ENCODE peak calls at places on chromosomes 6 and 20, in five cellular contexts. One of them, this sample, is unnamed.

GRCh38 chr6:135784493-135784892 is 67.0 kb upstream of the PDE7B start:
- DNase-seq in A549: no peak
- DNase-seq in upper lobe of left lung: no peak
- DNase-seq in sigmoid colon: no peak
- DNase-seq in transverse colon: no peak
- DNase-seq in this sample: no peak

GRCh38 chr6:37635319-37635718 is 62.4 kb downstream of the MDGA1 start:
- DNase-seq in A549: no peak
- DNase-seq in upper lobe of left lung: no peak
- DNase-seq in sigmoid colon: no peak
- DNase-seq in transverse colon: no peak
- DNase-seq in this sample: no peak

GRCh38 chr6:146910611-146911010 is 293.6 kb upstream of the STXBP5 start:
- DNase-seq in A549: no peak
- DNase-seq in upper lobe of left lung: no peak
- DNase-seq in sigmoid colon: no peak
- DNase-seq in transverse colon: no peak
- DNase-seq in this sample: no peak

GRCh38 chr20:37567671-37568588 is 40.3 kb upstream of the BLCAP start:
- DNase-seq in A549: no peak
- DNase-seq in upper lobe of left lung: no peak
- DNase-seq in sigmoid colon: no peak
- DNase-seq in transverse colon: no peak
- DNase-seq in this sample: no peak

GRCh38 chr6:138806889-138807288 is 11.0 kb downstream of the ECT2L start:
- DNase-seq in A549: no peak
- DNase-seq in upper lobe of left lung: no peak
- DNase-seq in sigmoid colon: no peak
- DNase-seq in transverse colon: no peak
- DNase-seq in this sample: no peak

GRCh38 chr20:45861157-45862075 is 4.0 kb downstream of the ZSWIM3 start:
- DNase-seq in A549: no peak
- DNase-seq in upper lobe of left lung: no peak
- DNase-seq in sigmoid colon: no peak
- DNase-seq in transverse colon: no peak
- DNase-seq in this sample: peak; percentile 22

GRCh38 chr20:15179426-15180190 is 842.2 kb upstream of the FLRT3 start:
- DNase-seq in A549: no peak
- DNase-seq in upper lobe of left lung: no peak
- DNase-seq in sigmoid colon: peak; percentile 72
- DNase-seq in transverse colon: peak; percentile 11
- DNase-seq in this sample: peak; percentile 16

GRCh38 chr20:57652865-57653545 is 32.8 kb upstream of the ZBP1 start:
- DNase-seq in A549: no peak
- DNase-seq in upper lobe of left lung: no peak
- DNase-seq in sigmoid colon: no peak
- DNase-seq in transverse colon: no peak
- DNase-seq in this sample: no peak

GRCh38 chr20:57795977-57796560 is 86.3 kb upstream of the PMEPA1 start:
- DNase-seq in A549: no peak
- DNase-seq in upper lobe of left lung: no peak
- DNase-seq in sigmoid colon: no peak
- DNase-seq in transverse colon: no peak
- DNase-seq in this sample: no peak

GRCh38 chr6:166179704-166180103 is 12.1 kb upstream of the TBXT start:
- DNase-seq in A549: no peak
- DNase-seq in upper lobe of left lung: no peak
- DNase-seq in sigmoid colon: peak; percentile 40
- DNase-seq in transverse colon: no peak
- DNase-seq in this sample: no peak

GRCh38 chr20:34110025-34111013 is 1.7 kb downstream of the EIF2S2 start:
- DNase-seq in A549: no peak
- DNase-seq in upper lobe of left lung: no peak
- DNase-seq in sigmoid colon: no peak
- DNase-seq in transverse colon: no peak
- DNase-seq in this sample: no peak

GRCh38 chr6:10395946-10396577 is 18.8 kb downstream of the TFAP2A start:
- DNase-seq in A549: no peak
- DNase-seq in upper lobe of left lung: no peak
- DNase-seq in sigmoid colon: no peak
- DNase-seq in transverse colon: no peak
- DNase-seq in this sample: no peak

GRCh38 chr20:62345681-62346370 is 21.3 kb downstream of the LAMA5 start:
- DNase-seq in A549: no peak
- DNase-seq in upper lobe of left lung: peak; percentile 75
- DNase-seq in sigmoid colon: no peak
- DNase-seq in transverse colon: no peak
- DNase-seq in this sample: no peak

GRCh38 chr20:46715292-46715756 is 5.9 kb downstream of the SLC2A10 start:
- DNase-seq in A549: peak; percentile 81
- DNase-seq in upper lobe of left lung: no peak
- DNase-seq in sigmoid colon: peak; percentile 82
- DNase-seq in transverse colon: peak; percentile 49
- DNase-seq in this sample: peak; percentile 55

GRCh38 chr20:12372557-12372956 is 454.9 kb downstream of the BTBD3 start:
- DNase-seq in A549: no peak
- DNase-seq in upper lobe of left lung: no peak
- DNase-seq in sigmoid colon: no peak
- DNase-seq in transverse colon: no peak
- DNase-seq in this sample: no peak

GRCh38 chr20:39049684-39050554 is 87.8 kb downstream of the DHX35 start:
- DNase-seq in A549: peak; percentile 71
- DNase-seq in upper lobe of left lung: peak; percentile 97
- DNase-seq in sigmoid colon: peak; percentile 84
- DNase-seq in transverse colon: peak; percentile 84
- DNase-seq in this sample: peak; percentile 84

GRCh38 chr6:137399949-137400443 is 94.2 kb downstream of the OLIG3 start:
- DNase-seq in A549: no peak
- DNase-seq in upper lobe of left lung: no peak
- DNase-seq in sigmoid colon: no peak
- DNase-seq in transverse colon: no peak
- DNase-seq in this sample: no peak

GRCh38 chr6:110523461-110524021 is 47.1 kb upstream of the SLC22A16 start:
- DNase-seq in A549: no peak
- DNase-seq in upper lobe of left lung: no peak
- DNase-seq in sigmoid colon: no peak
- DNase-seq in transverse colon: no peak
- DNase-seq in this sample: no peak

GRCh38 chr20:43583982-43584432 is 6.7 kb upstream of the IFT52 start:
- DNase-seq in A549: no peak
- DNase-seq in upper lobe of left lung: no peak
- DNase-seq in sigmoid colon: no peak
- DNase-seq in transverse colon: peak; percentile 24
- DNase-seq in this sample: peak; percentile 42

GRCh38 chr6:13427838-13428527 is 59.4 kb downstream of the GFOD1 start:
- DNase-seq in A549: no peak
- DNase-seq in upper lobe of left lung: peak; percentile 44
- DNase-seq in sigmoid colon: no peak
- DNase-seq in transverse colon: peak; percentile 59
- DNase-seq in this sample: no peak
- TF ChIP-seq CTCF in A549: no peak
- TF ChIP-seq CTCF in upper lobe of left lung: peak; percentile 35
- TF ChIP-seq CTCF in sigmoid colon: no peak
- TF ChIP-seq CTCF in transverse colon: no peak
- TF ChIP-seq CTCF in this sample: no peak

DNA sequence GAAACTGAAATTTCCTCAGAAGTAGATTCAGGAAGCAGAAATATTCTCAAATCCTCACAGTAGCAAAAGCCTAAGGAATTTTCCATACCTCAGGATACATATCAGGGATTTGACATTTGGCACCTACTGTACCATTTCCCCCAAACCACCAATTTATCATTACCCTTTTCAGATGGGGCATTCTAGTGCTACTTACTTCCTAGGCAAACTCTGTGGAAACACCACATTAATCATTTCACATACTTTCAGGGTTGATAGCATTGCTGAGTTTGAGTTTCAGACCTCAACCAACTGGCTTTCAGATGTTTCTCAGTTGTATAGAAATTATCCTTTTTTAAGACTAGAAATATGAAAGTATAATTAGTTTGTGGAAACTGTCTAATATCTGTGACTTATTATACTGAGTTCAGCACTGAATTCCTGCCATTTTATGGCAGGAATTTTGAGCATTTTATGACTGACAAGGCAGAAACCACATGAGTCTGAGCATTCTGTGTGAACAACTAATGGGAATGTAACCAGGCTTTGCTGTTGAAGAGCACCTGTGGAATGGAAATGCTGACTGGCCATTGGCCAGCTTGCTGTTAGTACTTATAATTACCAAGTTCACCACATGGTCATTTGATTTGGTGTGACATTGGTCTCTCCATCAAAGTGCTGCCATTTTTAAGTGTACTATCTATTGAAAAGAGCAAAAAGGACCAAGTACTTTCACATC is 35.1 kb upstream of the IRAK1BP1 start:
- DNase-seq in A549: no peak
- DNase-seq in upper lobe of left lung: no peak
- DNase-seq in sigmoid colon: no peak
- DNase-seq in transverse colon: no peak
- DNase-seq in this sample: no peak
- TF ChIP-seq EP300 in A549: no peak
- TF ChIP-seq EP300 in upper lobe of left lung: no peak
- TF ChIP-seq EP300 in sigmoid colon: no peak
- TF ChIP-seq EP300 in transverse colon: no peak
- TF ChIP-seq EP300 in this sample: no peak

GRCh38 chr6:111745636-111746035 is 127.6 kb downstream of the FYN start:
- DNase-seq in A549: no peak
- DNase-seq in upper lobe of left lung: no peak
- DNase-seq in sigmoid colon: no peak
- DNase-seq in transverse colon: no peak
- DNase-seq in this sample: no peak

GRCh38 chr6:111747791-111748190 is 125.5 kb downstream of the FYN start:
- DNase-seq in A549: no peak
- DNase-seq in upper lobe of left lung: no peak
- DNase-seq in sigmoid colon: no peak
- DNase-seq in transverse colon: no peak
- DNase-seq in this sample: no peak

GRCh38 chr6:111745186-111745585 is 128.1 kb downstream of the FYN start:
- DNase-seq in A549: no peak
- DNase-seq in upper lobe of left lung: no peak
- DNase-seq in sigmoid colon: no peak
- DNase-seq in transverse colon: no peak
- DNase-seq in this sample: no peak

GRCh38 chr6:111748247-111748647 is 125.0 kb downstream of the FYN start:
- DNase-seq in A549: no peak
- DNase-seq in upper lobe of left lung: no peak
- DNase-seq in sigmoid colon: no peak
- DNase-seq in transverse colon: no peak
- DNase-seq in this sample: no peak

GRCh38 chr6:111746983-111747773 is 126.1 kb downstream of the FYN start:
- DNase-seq in A549: no peak
- DNase-seq in upper lobe of left lung: no peak
- DNase-seq in sigmoid colon: no peak
- DNase-seq in transverse colon: no peak
- DNase-seq in this sample: no peak
- H3K4me1 ChIP-seq in A549: no peaks in the 10 kb centered on the region
- H3K4me1 ChIP-seq in upper lobe of left lung: peaks cover 35% of the 10 kb centered on the region
- H3K4me1 ChIP-seq in sigmoid colon: peaks cover 14% of the 10 kb centered on the region
- H3K4me1 ChIP-seq in transverse colon: peaks cover 4% of the 10 kb centered on the region
- H3K4me1 ChIP-seq in this sample: peaks cover 8% of the 10 kb centered on the region

DNA sequence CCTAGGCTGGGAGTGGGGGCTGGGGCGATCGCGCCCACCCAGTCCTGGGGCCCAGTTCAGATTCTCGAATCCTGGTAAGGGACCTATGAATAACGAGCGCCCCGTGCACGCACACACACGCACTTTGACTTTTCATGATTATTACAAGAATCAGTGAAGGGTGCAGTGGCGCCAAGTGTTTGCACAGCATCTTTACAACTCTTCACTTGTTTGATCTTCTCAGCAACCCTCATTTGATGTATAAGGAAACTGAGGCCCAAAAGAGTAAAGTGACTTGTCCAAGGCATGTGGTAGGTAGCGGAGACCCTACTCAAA is 863 bp upstream of the LRFN2 start:
- DNase-seq in A549: no peak
- DNase-seq in upper lobe of left lung: no peak
- DNase-seq in sigmoid colon: no peak
- DNase-seq in transverse colon: no peak
- DNase-seq in this sample: no peak
- TF ChIP-seq CTCF in A549: no peak
- TF ChIP-seq CTCF in upper lobe of left lung: no peak
- TF ChIP-seq CTCF in sigmoid colon: no peak
- TF ChIP-seq CTCF in transverse colon: no peak
- TF ChIP-seq CTCF in this sample: no peak

GRCh38 chr6:145633981-145634627 is 101.2 kb downstream of the EPM2A start:
- DNase-seq in A549: peak; percentile 66
- DNase-seq in upper lobe of left lung: no peak
- DNase-seq in sigmoid colon: peak; percentile 85
- DNase-seq in transverse colon: peak; percentile 85
- DNase-seq in this sample: peak; percentile 84

GRCh38 chr6:145631374-145631773 is 103.9 kb downstream of the EPM2A start:
- DNase-seq in A549: no peak
- DNase-seq in upper lobe of left lung: no peak
- DNase-seq in sigmoid colon: no peak
- DNase-seq in transverse colon: no peak
- DNase-seq in this sample: no peak

GRCh38 chr6:145630598-145630997 is 104.7 kb downstream of the EPM2A start:
- DNase-seq in A549: no peak
- DNase-seq in upper lobe of left lung: no peak
- DNase-seq in sigmoid colon: no peak
- DNase-seq in transverse colon: no peak
- DNase-seq in this sample: no peak

GRCh38 chr6:145629478-145629877 is 105.8 kb downstream of the EPM2A start:
- DNase-seq in A549: no peak
- DNase-seq in upper lobe of left lung: no peak
- DNase-seq in sigmoid colon: no peak
- DNase-seq in transverse colon: no peak
- DNase-seq in this sample: no peak

DNA sequence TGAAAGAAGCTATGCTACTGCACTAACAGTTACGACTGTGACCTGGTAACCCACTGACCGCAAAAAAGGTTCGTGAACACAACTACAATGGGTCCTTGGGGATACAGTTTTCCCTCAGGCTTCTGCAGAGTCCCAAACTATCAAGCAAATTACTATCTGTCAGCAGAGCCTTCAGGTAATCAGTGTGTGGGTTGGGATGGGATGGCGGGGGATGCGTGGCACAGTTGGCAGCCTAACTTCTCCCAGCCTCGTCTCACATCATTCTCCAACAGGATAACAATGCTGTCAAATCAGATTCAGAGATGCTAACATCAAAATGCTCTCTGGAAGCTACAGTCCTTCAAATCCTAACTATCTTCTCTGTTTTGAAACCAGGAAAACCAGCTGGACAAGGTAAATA is 102.3 kb downstream of the EPM2A start:
- DNase-seq in A549: no peak
- DNase-seq in upper lobe of left lung: no peak
- DNase-seq in sigmoid colon: no peak
- DNase-seq in transverse colon: no peak
- DNase-seq in this sample: no peak
- TF ChIP-seq EP300 in A549: no peak
- TF ChIP-seq EP300 in upper lobe of left lung: no peak
- TF ChIP-seq EP300 in sigmoid colon: no peak
- TF ChIP-seq EP300 in transverse colon: no peak
- TF ChIP-seq EP300 in this sample: no peak

This sample was measured in ovary.